ENCODE peak calls at places on chromosomes 16 and 17, in eight cellular contexts. N is transverse colon, C is A549, K is HepG2, D is spleen, L is fibroblast of pulmonary artery, R is esophagus muscularis mucosa, X is bronchial epithelial cell. F is an unnamed sample.

GRCh38 chr16:5509794-5510193 is 412.2 kb upstream of the EEF2KMT start:
- DNase-seq in D (no peak), C (no peak), L (no peak), N (peak), R (no peak), X (no peak), K (no peak), F (no peak)

GRCh38 chr17:68704897-68705296 is 103.7 kb upstream of the FAM20A start:
- DNase-seq in D (no peak), R (no peak), N (no peak), X (no peak), C (no peak), L (no peak), K (no peak), F (no peak)

GRCh38 chr17:27158390-27158789 is 135.5 kb upstream of the WSB1 start:
- DNase-seq in L (no peak), R (no peak), K (no peak), X (no peak), N (no peak), C (no peak), D (peak), F (no peak)

GRCh38 chr17:6509295-6509771 is 47.0 kb downstream of the PITPNM3 start:
- DNase-seq in L (peak), X (no peak), N (no peak), D (no peak), C (no peak), K (no peak), R (no peak), F (no peak)

GRCh38 chr17:38731526-38732294 is 1.6 kb downstream of the CISD3 start:
- DNase-seq in L (no peak), K (no peak), R (no peak), N (peak), C (no peak), X (no peak), D (no peak), F (no peak)

GRCh38 chr16:66150691-66151090 is 215.8 kb upstream of the CDH5 start:
- DNase-seq in R (no peak), K (no peak), N (peak), D (no peak), X (peak), C (no peak), L (no peak), F (peak)

GRCh38 chr17:64146418-64147109 is 16.6 kb upstream of the ERN1 start:
- DNase-seq in N (peak), C (peak), D (peak), L (peak), X (peak), K (peak), R (no peak), F (peak)

GRCh38 chr16:9495824-9496223 is 404.4 kb downstream of the HAPSTR1 start:
- DNase-seq in L (no peak), C (no peak), D (no peak), K (no peak), X (no peak), R (no peak), N (no peak), F (no peak)

GRCh38 chr16:78987676-78988075 is 612.9 kb downstream of the MAF start:
- DNase-seq in C (no peak), D (no peak), L (no peak), R (no peak), N (no peak), X (peak), K (peak), F (peak)

GRCh38 chr17:50117202-50118040 is 12.5 kb downstream of the SAMD14 start:
- DNase-seq in X (peak), L (peak), R (no peak), D (peak), C (peak), K (peak), N (peak), F (peak)

GRCh38 chr16:80718480-80719220 is 85.7 kb downstream of the CDYL2 start:
- DNase-seq in X (peak), D (no peak), K (no peak), L (peak), R (peak), C (no peak), N (no peak), F (peak)

GRCh38 chr16:90008708-90009145 is 10.5 kb downstream of the DBNDD1 start:
- DNase-seq in C (no peak), L (no peak), X (no peak), D (peak), K (no peak), R (no peak), N (peak), F (no peak)

GRCh38 chr17:37651846-37652245 is 8.6 kb upstream of the DDX52 start:
- DNase-seq in X (no peak), R (no peak), C (no peak), K (no peak), N (no peak), D (no peak), L (no peak), F (no peak)

GRCh38 chr16:83117810-83118209 is 491.0 kb downstream of the CDH13 start:
- DNase-seq in K (no peak), L (no peak), D (no peak), R (no peak), X (no peak), N (no peak), C (no peak), F (no peak)

GRCh38 chr16:81532491-81533174 is 88.0 kb downstream of the CMIP start:
- DNase-seq in L (no peak), N (peak), R (no peak), K (peak), X (no peak), D (peak), C (peak), F (no peak)

GRCh38 chr16:86772671-86773338 is 194.5 kb downstream of the FOXL1 start:
- DNase-seq in C (no peak), D (peak), L (peak), X (no peak), N (no peak), R (no peak), K (no peak), F (peak)

GRCh38 chr17:36542755-36543154 is 2.0 kb upstream of the GGNBP2 start:
- DNase-seq in R (no peak), D (no peak), X (no peak), N (no peak), L (no peak), K (no peak), C (no peak), F (no peak)

GRCh38 chr17:3848229-3848628 is 2.2 kb upstream of the NCBP3 start:
- DNase-seq in L (no peak), N (no peak), D (peak), X (no peak), K (no peak), C (no peak), R (no peak), F (no peak)

GRCh38 chr16:89410794-89411309 is 79.5 kb downstream of the ANKRD11 start:
- DNase-seq in L (peak), X (peak), C (no peak), K (peak), N (peak), R (no peak), D (no peak), F (peak)

GRCh38 chr16:57519796-57520360 is 16.5 kb downstream of the CCDC102A start:
- DNase-seq in L (peak), R (no peak), X (peak), N (peak), C (peak), K (peak), D (peak), F (peak)

GRCh38 chr17:40322417-40323315 is 13.7 kb downstream of the RARA start:
- DNase-seq in L (peak), C (peak), K (peak), R (no peak), D (peak), X (peak), N (peak), F (no peak)

GRCh38 chr17:6138761-6139446 is 68.7 kb downstream of the WSCD1 start:
- DNase-seq in N (no peak), C (no peak), K (no peak), X (no peak), R (no peak), L (no peak), D (no peak), F (no peak)

GRCh38 chr16:13779676-13780075 is 140.3 kb upstream of the ERCC4 start:
- DNase-seq in D (no peak), X (no peak), R (no peak), L (no peak), K (no peak), N (no peak), C (no peak), F (no peak)

GRCh38 chr16:53220585-53220984 is 165.8 kb downstream of the CHD9 start:
- DNase-seq in R (no peak), X (no peak), N (no peak), C (no peak), L (peak), K (peak), D (no peak), F (no peak)
- TF ChIP-seq CTCF in R (peak), X (no peak), N (no peak), C (peak), L (peak), K (peak), D (no peak), F (peak)

GRCh38 chr17:59331929-59332889 is 754 bp downstream of the YPEL2 start:
- DNase-seq in N (peak), L (peak), K (no peak), D (peak), R (no peak), X (no peak), C (no peak), F (no peak)

GRCh38 chr17:59332890-59333377 is 1.5 kb downstream of the YPEL2 start:
- DNase-seq in L (peak), X (no peak), K (no peak), R (peak), D (peak), N (peak), C (no peak), F (peak)

GRCh38 chr17:59335685-59336084 is 4.2 kb downstream of the YPEL2 start:
- DNase-seq in R (no peak), X (no peak), N (no peak), K (no peak), C (no peak), L (no peak), D (peak), F (no peak)

GRCh38 chr17:59331129-59331928 is at the start of gene YPEL2:
- DNase-seq in N (peak), L (peak), D (peak), X (peak), K (peak), C (peak), R (peak), F (peak)

GRCh38 chr17:59333845-59334244 is 2.4 kb downstream of the YPEL2 start:
- DNase-seq in X (no peak), N (no peak), K (no peak), R (no peak), C (no peak), D (peak), L (no peak), F (no peak)
- H3K4me3 ChIP-seq in X (no peak), N (no peak), K (peak), R (peak), C (no peak), D (no peak), L (no peak), F (no peak)

GRCh38 chr16:47013910-47014309 is 40.4 kb upstream of the DNAJA2 start:
- DNase-seq in C (no peak), D (no peak), N (no peak), R (no peak), X (no peak), K (no peak), L (no peak), F (no peak)

GRCh38 chr16:47008612-47009011 is 35.1 kb upstream of the DNAJA2 start:
- DNase-seq in K (no peak), L (no peak), X (no peak), R (no peak), N (no peak), D (no peak), C (no peak), F (no peak)

GRCh38 chr16:47004652-47005051 is 31.2 kb upstream of the DNAJA2 start:
- DNase-seq in X (no peak), K (no peak), N (no peak), D (no peak), L (no peak), R (no peak), C (no peak), F (peak)

GRCh38 chr16:47013172-47013571 is 39.7 kb upstream of the DNAJA2 start:
- DNase-seq in N (no peak), D (no peak), C (no peak), R (no peak), L (no peak), K (no peak), X (no peak), F (no peak)

GRCh38 chr16:47008174-47008573 is 34.7 kb upstream of the DNAJA2 start:
- DNase-seq in D (no peak), N (no peak), C (no peak), L (no peak), R (no peak), K (no peak), X (peak), F (no peak)
- TF ChIP-seq CTCF in D (no peak), N (no peak), C (no peak), L (no peak), R (no peak), K (no peak), X (no peak), F (no peak)

DNA sequence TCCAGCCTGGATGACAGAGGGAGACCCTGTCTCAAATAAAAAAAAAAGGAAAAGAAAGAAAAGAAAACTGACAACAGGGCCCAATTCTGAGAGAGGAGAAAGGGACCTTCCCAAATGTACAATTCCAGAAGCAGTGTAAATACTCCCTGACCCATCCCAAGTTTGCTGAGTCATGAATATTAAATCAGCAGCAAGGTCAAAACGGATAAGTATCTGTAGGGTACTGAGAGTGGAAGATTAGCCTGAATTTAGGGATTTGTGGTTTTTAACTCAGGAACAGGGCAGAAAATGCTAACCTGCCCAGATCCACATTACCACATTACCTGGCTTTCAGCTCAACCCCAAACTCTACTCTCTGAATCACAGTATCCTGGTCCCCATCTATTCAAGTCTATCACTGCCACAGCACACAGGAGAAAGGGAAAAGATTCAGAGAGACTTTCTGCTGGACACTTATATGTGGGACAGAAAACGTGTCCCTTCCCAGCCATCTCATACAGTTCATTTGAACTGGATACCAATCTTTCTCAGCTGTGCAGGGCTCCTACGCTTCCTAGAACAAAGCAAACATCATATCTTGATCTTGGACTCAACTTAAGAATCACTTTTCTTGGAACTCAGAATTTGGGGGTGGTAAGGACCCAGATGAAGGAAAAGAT is 2.9 kb downstream of the FXR2 start:
- DNase-seq in X (no peak), C (no peak), R (no peak), N (no peak), L (no peak), K (no peak), D (no peak), F (no peak)
- H3K4me3 ChIP-seq in X (no peak), C (no peak), R (no peak), N (no peak), L (no peak), K (no peak), D (no peak), F (no peak)

GRCh38 chr17:44925731-44926697 is 10.7 kb upstream of the GFAP start:
- DNase-seq in X (no peak), L (no peak), D (peak), N (no peak), R (no peak), C (no peak), K (no peak), F (no peak)
- TF ChIP-seq CTCF in X (no peak), L (no peak), D (no peak), N (no peak), R (no peak), C (no peak), K (no peak), F (no peak)

GRCh38 chr17:77188084-77189066 is 47.6 kb downstream of the SEC14L1 start:
- DNase-seq in D (no peak), K (peak), X (peak), C (no peak), R (no peak), N (peak), L (no peak), F (no peak)
- H3K4me3 ChIP-seq in D (no peak), K (no peak), X (no peak), C (no peak), R (no peak), N (no peak), L (no peak), F (no peak)

GRCh38 chr16:85008267-85008666 is 3.1 kb downstream of the ZDHHC7 start:
- DNase-seq in N (no peak), D (no peak), K (no peak), R (no peak), X (no peak), L (no peak), C (no peak), F (no peak)
- TF ChIP-seq CTCF in N (no peak), D (no peak), K (no peak), R (no peak), X (no peak), L (no peak), C (no peak), F (no peak)

DNA sequence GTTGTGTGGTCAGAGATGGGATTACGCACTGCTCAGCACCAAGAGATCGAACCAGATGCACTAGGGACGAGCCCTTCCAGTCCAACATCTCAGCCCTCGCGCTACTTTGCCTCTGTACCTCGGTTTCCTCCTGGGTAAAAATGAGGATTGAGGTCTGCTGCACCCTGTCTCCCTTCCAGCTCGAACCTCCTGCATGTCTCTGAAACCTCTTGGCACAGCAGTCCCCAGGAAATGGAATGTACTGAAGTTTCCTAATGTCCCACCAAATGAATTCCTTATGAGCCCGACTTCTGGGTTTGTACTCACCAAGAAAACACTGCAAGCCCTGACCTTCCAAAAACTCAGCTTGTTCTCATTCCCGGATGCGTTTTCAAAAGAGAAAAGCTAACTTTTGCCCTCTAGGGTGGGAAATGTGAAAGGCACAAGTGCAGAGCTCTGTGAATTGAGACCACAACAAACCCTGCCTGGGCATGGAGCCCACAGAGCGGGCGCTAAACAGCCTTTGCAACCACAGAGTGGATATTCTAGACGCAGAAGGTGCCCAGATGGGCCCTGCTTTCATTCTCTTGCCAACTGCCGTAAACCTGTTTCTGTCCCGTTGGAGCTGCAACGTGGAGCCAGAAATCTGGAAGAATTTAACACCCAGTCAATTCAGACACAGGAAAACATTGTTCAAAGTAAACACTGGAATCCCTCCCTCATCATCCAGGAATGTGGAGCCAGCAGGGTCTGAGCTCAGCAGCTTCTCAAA is 10.3 kb downstream of the CDRT4 start:
- DNase-seq in X (no peak), L (peak), N (peak), D (no peak), K (peak), C (no peak), R (no peak), F (no peak)
- H3K4me3 ChIP-seq in X (no peak), L (no peak), N (no peak), D (no peak), K (no peak), C (no peak), R (peak), F (no peak)

GRCh38 chr17:43814026-43814425 is 18.9 kb downstream of the MPP3 start:
- DNase-seq in L (no peak), N (no peak), X (no peak), K (no peak), R (no peak), D (no peak), C (peak), F (no peak)
- TF ChIP-seq CTCF in L (no peak), N (no peak), X (no peak), K (no peak), R (no peak), D (no peak), C (no peak), F (no peak)

GRCh38 chr17:9115446-9116265 is 94.3 kb downstream of the NTN1 start:
- DNase-seq in X (peak), C (peak), K (peak), R (no peak), D (no peak), N (peak), L (peak), F (no peak)
- H3K4me3 ChIP-seq in X (peak), C (peak), K (peak), R (peak), D (no peak), N (peak), L (peak), F (no peak)